ENCODE peak calls at places on chromosomes 16 and 17, in five cellular contexts. G is aorta, D is gastrocnemius medialis, Z is adrenal gland, R is breast epithelium. Y is an unnamed sample.

GRCh38 chr16:89054261-89054661 is 39.4 kb upstream of the ACSF3 start:
- DNase-seq in G (no peak), D (no peak), Z (no peak), R (no peak), Y (no peak)

GRCh38 chr16:82995927-82996441 is 369.2 kb downstream of the CDH13 start:
- DNase-seq in G (no peak), D (no peak), Z (peak; percentile 50), R (no peak), Y (peak; percentile 33)

GRCh38 chr17:63695889-63696288 is 4.0 kb downstream of the LIMD2 start:
- DNase-seq in G (no peak), D (no peak), Z (no peak), R (no peak), Y (no peak)

GRCh38 chr16:22395960-22396359 is 21.5 kb upstream of the CDR2 start:
- DNase-seq in G (no peak), D (no peak), Z (no peak), R (no peak), Y (no peak)

GRCh38 chr16:79097781-79098180 is 502.8 kb downstream of the MAF start:
- DNase-seq in G (no peak), D (no peak), Z (no peak), R (no peak), Y (no peak)

GRCh38 chr17:79451167-79451566 is 159.7 kb downstream of the RBFOX3 start:
- DNase-seq in G (no peak), D (no peak), Z (no peak), R (no peak), Y (no peak)

GRCh38 chr16:74998481-74999207 is at the start of gene ZNRF1:
- DNase-seq in G (peak; percentile 94), D (peak; percentile 80), Z (peak; percentile 86), R (peak; percentile 65), Y (peak; percentile 70)

GRCh38 chr17:82817947-82818346 is 21.9 kb downstream of the ZNF750 start:
- DNase-seq in G (no peak), D (no peak), Z (no peak), R (no peak), Y (no peak)

GRCh38 chr16:19227643-19228042 is 57.9 kb upstream of the CLEC19A start:
- DNase-seq in G (no peak), D (no peak), Z (no peak), R (no peak), Y (no peak)

GRCh38 chr16:81366316-81366932 is 51.7 kb downstream of the GAN start:
- DNase-seq in G (no peak), D (no peak), Z (no peak), R (no peak), Y (no peak)

GRCh38 chr17:383771-384621 is 31.4 kb upstream of the RPH3AL start:
- DNase-seq in G (peak; percentile 69), D (no peak), Z (no peak), R (no peak), Y (no peak)

DNA sequence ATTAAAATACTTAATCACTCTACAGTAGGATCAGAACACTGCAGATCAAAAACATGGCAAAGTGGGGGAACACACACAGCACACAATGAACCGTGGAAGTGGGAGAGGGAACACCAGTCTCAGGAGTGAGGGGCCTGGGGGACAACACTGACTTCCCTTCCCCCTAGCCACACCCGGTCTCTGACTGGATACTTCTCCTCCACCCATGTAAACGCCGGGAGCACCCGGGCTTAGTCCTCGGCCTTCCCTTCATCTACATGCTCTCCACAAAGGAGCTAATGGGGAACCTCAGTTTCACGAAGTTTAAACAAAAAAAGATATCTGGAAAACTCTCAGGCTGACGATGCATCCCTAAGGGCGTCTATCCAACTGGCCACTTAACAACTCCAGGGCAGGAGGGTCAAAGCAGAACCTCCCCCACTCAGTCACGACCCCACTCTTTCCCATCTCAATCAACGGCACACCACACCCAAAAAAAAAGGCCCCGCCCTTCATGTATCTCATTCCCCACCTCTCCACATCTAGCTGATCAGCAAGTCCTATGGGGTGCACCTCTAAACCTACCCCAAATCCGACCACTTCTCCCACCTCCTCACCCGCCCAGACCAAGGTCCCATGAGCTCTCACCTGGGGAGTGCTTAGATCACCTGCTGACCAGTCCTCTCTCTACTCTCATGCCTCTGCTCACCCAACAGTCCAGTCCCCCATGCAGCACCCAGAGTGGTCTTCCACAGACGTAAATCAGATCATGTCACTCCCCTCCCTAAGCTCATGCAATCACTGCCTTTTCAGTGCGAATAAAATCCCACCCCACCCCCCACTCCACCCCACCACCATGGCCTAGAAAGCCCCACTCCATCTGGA is 7.4 kb downstream of the ZDHHC7 start:
- DNase-seq in G (peak; percentile 69), D (no peak), Z (no peak), R (no peak), Y (no peak)
- H3K4me1 ChIP-seq in G (peaks cover 6% of the 10 kb centered on the region), D (peaks cover 78% of the 10 kb centered on the region), Z (peaks cover 18% of the 10 kb centered on the region), R (peaks cover 24% of the 10 kb centered on the region), Y (peaks cover 100% of the 10 kb centered on the region)

DNA sequence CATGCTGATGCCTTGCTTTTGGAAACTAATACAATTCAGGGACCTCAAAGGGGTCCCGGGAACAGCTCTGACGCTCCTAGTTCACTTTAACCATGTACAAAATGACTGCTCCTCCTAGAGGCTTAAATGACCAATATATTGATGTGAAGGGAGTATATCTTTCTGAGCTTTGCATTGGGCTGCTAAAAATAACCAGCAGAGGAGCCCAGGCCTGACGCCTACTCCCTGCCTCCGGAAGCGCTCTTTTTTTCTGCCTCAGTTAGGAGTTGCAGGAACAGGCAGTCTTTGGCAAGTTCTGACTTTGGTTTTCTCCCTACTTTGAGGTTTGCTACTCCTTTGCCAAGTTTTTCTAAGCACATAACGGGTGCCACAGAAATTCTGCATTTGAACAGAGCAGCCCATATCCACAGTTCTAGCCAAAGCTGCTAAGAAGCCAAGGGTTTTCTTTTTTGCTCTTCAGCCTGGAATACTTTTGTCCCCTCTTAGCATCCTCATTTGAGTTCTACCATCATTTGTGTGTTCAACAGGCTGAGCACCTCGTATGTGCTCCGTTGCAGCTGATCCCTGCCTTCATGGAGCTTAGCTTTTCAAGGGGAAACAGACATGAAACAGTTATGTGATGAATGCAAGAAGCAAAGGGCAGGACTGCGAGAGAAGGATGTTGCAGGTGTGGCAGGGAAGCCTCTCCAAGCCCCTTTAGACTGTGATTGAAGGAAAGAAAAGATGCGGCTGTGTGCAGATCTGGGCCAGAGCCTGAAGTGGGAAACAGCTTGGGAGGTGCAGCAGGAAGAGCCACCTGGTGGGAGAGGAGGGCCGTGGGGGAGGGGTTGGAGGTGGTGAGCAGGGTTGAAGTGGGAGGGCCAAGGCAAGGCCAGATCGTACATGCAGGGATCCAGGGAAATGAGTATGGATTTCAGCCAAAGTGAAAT is 2.8 kb upstream of the NAGPA start:
- DNase-seq in G (peak; percentile 23), D (no peak), Z (no peak), R (no peak), Y (no peak)
- H3K27ac ChIP-seq in G (no peak overlapping the region), D (no peak overlapping the region), Z (no peak overlapping the region), R (no peak overlapping the region), Y (no peak overlapping the region)

GRCh38 chr17:80705988-80706387 is 161.3 kb downstream of the RPTOR start:
- DNase-seq in G (no peak), D (no peak), Z (no peak), R (no peak), Y (no peak)

GRCh38 chr17:80710716-80711115 is 166.1 kb downstream of the RPTOR start:
- DNase-seq in G (no peak), D (no peak), Z (no peak), R (no peak), Y (no peak)

GRCh38 chr17:80709090-80709695 is 164.6 kb downstream of the RPTOR start:
- DNase-seq in G (no peak), D (no peak), Z (no peak), R (no peak), Y (no peak)

GRCh38 chr17:80706454-80706853 is 161.8 kb downstream of the RPTOR start:
- DNase-seq in G (no peak), D (no peak), Z (no peak), R (no peak), Y (no peak)

GRCh38 chr17:80708497-80708896 is 163.9 kb downstream of the RPTOR start:
- DNase-seq in G (no peak), D (no peak), Z (no peak), R (no peak), Y (no peak)
- H3K4me1 ChIP-seq in G (no peaks in the 10 kb centered on the region), D (peaks cover 11% of the 10 kb centered on the region), Z (no peaks in the 10 kb centered on the region), R (no peaks in the 10 kb centered on the region), Y (no peaks in the 10 kb centered on the region)

DNA sequence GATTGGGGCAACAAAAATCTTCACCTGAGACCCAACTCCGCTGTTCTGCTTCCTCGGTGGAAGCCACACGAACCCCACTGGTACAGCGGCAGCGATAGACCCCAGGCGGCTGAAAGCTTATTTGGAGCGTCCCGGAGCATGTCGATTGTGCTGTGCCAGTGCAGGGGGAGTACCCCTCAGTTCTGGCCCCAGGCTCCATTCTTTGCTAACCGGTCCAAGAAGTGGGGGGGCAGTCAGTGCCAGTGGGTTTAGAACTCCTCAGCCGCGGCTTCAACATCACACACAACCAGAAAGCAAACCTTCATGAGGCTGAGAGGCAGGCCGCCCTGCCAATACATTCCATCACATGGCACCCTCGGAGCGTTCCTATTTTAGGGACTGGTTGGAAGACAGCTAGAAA is 1.7 kb upstream of the MNT start:
- DNase-seq in G (no peak), D (no peak), Z (peak; percentile 37), R (peak; percentile 51), Y (no peak)
- H3K27ac ChIP-seq in G (peak overlapping the region; percentile 87), D (peak overlapping the region; percentile 99), Z (peak overlapping the region; percentile 97), R (peak overlapping the region; percentile 99), Y (peak overlapping the region; percentile 91)

GRCh38 chr17:46182961-46183360 is 10.3 kb downstream of the KANSL1 start:
- DNase-seq in G (no peak), D (no peak), Z (no peak), R (no peak), Y (no peak)
- H3K4me1 ChIP-seq in G (peaks cover 2% of the 10 kb centered on the region), D (peaks cover 86% of the 10 kb centered on the region), Z (peaks cover 20% of the 10 kb centered on the region), R (peaks cover 27% of the 10 kb centered on the region), Y (no peaks in the 10 kb centered on the region)

GRCh38 chr16:57271063-57271345 is 13.5 kb downstream of the PLLP start:
- DNase-seq in G (peak; percentile 42), D (no peak), Z (no peak), R (no peak), Y (no peak)

GRCh38 chr16:57273826-57274225 is 10.6 kb downstream of the PLLP start:
- DNase-seq in G (peak; percentile 17), D (no peak), Z (no peak), R (no peak), Y (no peak)

GRCh38 chr16:57271867-57272495 is 12.5 kb downstream of the PLLP start:
- DNase-seq in G (peak; percentile 42), D (no peak), Z (no peak), R (no peak), Y (no peak)

GRCh38 chr16:57270221-57271062 is 14.0 kb downstream of the PLLP start:
- DNase-seq in G (peak; percentile 42), D (no peak), Z (no peak), R (no peak), Y (no peak)

GRCh38 chr16:57273359-57273758 is 11.1 kb downstream of the PLLP start:
- DNase-seq in G (peak; percentile 53), D (no peak), Z (no peak), R (no peak), Y (no peak)
- H3K27ac ChIP-seq in G (no peak overlapping the region), D (no peak overlapping the region), Z (no peak overlapping the region), R (no peak overlapping the region), Y (no peak overlapping the region)

Y was measured in tibial artery.